ENCODE peak calls at places on chromosome 6, in four cellular contexts. F, U, A and Z are unnamed samples.

GRCh38 chr6:79134699-79135474 is 56.8 kb upstream of the PHIP start:
- DNase-seq in F (no peak), U (no peak), A (no peak), Z (no peak)

GRCh38 chr6:44249082-44249748 is 2.3 kb downstream of the HSP90AB1 start:
- DNase-seq in F (no peak), U (no peak), A (no peak), Z (no peak)

GRCh38 chr6:71107935-71108420 is 151.1 kb upstream of the B3GAT2 start:
- DNase-seq in F (no peak), U (no peak), A (no peak), Z (no peak)

GRCh38 chr6:137745321-137745720 is 121.7 kb upstream of the TNFAIP3 start:
- DNase-seq in F (no peak), U (no peak), A (no peak), Z (no peak)

GRCh38 chr6:55957961-55958422 is 82.6 kb upstream of the BMP5 start:
- DNase-seq in F (no peak), U (no peak), A (no peak), Z (no peak)

GRCh38 chr6:156963712-156964700 is 186.8 kb downstream of the ARID1B start:
- DNase-seq in F (no peak), U (peak), A (no peak), Z (no peak)

GRCh38 chr6:45323656-45324224 is 4.4 kb upstream of the RUNX2 start:
- DNase-seq in F (no peak), U (no peak), A (no peak), Z (no peak)

GRCh38 chr6:148827421-148827820 is 80.6 kb downstream of the UST start:
- DNase-seq in F (no peak), U (no peak), A (no peak), Z (no peak)